ENCODE peak calls at places on chromosomes 7 and 10, in ten cellular contexts. One of them, this sample, is unnamed.

GRCh38 chr10:132229834-132230556 is 43.2 kb downstream of the DPYSL4 start:
- DNase-seq in HuH-7.5: no peak
- DNase-seq in GM06990: peak; percentile 38
- DNase-seq in nephron progenitor cell: no peak
- DNase-seq in IMR-90: no peak
- DNase-seq in GDM1: no peak
- DNase-seq in activated CD4-positive, alpha-beta T cell treated with anti-CD3 and anti-CD28 coated beads for 36 hours: peak; percentile 65
- DNase-seq in NCI-H1436: no peak
- DNase-seq in NAMALWA: no peak
- DNase-seq in putamen: no peak
- DNase-seq in this sample: no peak

GRCh38 chr10:130717088-130717487 is 580.9 kb downstream of the GLRX3 start:
- DNase-seq in NAMALWA: no peak
- DNase-seq in NCI-H1436: no peak
- DNase-seq in IMR-90: no peak
- DNase-seq in putamen: no peak
- DNase-seq in HuH-7.5: no peak
- DNase-seq in GM06990: no peak
- DNase-seq in GDM1: no peak
- DNase-seq in nephron progenitor cell: no peak
- DNase-seq in activated CD4-positive, alpha-beta T cell treated with anti-CD3 and anti-CD28 coated beads for 36 hours: no peak
- DNase-seq in this sample: no peak

GRCh38 chr10:73991846-73992245 is 6.1 kb upstream of the VCL start:
- DNase-seq in GDM1: peak; percentile 87
- DNase-seq in putamen: no peak
- DNase-seq in HuH-7.5: no peak
- DNase-seq in GM06990: peak; percentile 54
- DNase-seq in activated CD4-positive, alpha-beta T cell treated with anti-CD3 and anti-CD28 coated beads for 36 hours: peak; percentile 83
- DNase-seq in nephron progenitor cell: no peak
- DNase-seq in NAMALWA: peak; percentile 62
- DNase-seq in IMR-90: no peak
- DNase-seq in NCI-H1436: no peak
- DNase-seq in this sample: no peak

GRCh38 chr7:156790264-156790663 is 102.7 kb downstream of the LMBR1 start:
- DNase-seq in HuH-7.5: no peak
- DNase-seq in putamen: no peak
- DNase-seq in activated CD4-positive, alpha-beta T cell treated with anti-CD3 and anti-CD28 coated beads for 36 hours: no peak
- DNase-seq in nephron progenitor cell: no peak
- DNase-seq in GM06990: no peak
- DNase-seq in IMR-90: no peak
- DNase-seq in NAMALWA: no peak
- DNase-seq in GDM1: no peak
- DNase-seq in NCI-H1436: no peak
- DNase-seq in this sample: no peak

GRCh38 chr7:2794836-2795636 is 49.1 kb downstream of the GNA12 start:
- DNase-seq in putamen: no peak
- DNase-seq in GM06990: no peak
- DNase-seq in IMR-90: no peak
- DNase-seq in activated CD4-positive, alpha-beta T cell treated with anti-CD3 and anti-CD28 coated beads for 36 hours: no peak
- DNase-seq in NAMALWA: no peak
- DNase-seq in NCI-H1436: no peak
- DNase-seq in nephron progenitor cell: no peak
- DNase-seq in GDM1: no peak
- DNase-seq in HuH-7.5: no peak
- DNase-seq in this sample: no peak

GRCh38 chr7:114302858-114303257 is 111.8 kb upstream of the FOXP2 start:
- DNase-seq in NAMALWA: no peak
- DNase-seq in GM06990: no peak
- DNase-seq in activated CD4-positive, alpha-beta T cell treated with anti-CD3 and anti-CD28 coated beads for 36 hours: no peak
- DNase-seq in GDM1: no peak
- DNase-seq in HuH-7.5: no peak
- DNase-seq in NCI-H1436: no peak
- DNase-seq in IMR-90: no peak
- DNase-seq in putamen: no peak
- DNase-seq in nephron progenitor cell: no peak
- DNase-seq in this sample: no peak

GRCh38 chr10:34687434-34688205 is 127.5 kb downstream of the PARD3 start:
- DNase-seq in HuH-7.5: no peak
- DNase-seq in NCI-H1436: no peak
- DNase-seq in NAMALWA: no peak
- DNase-seq in GM06990: no peak
- DNase-seq in IMR-90: peak; percentile 69
- DNase-seq in activated CD4-positive, alpha-beta T cell treated with anti-CD3 and anti-CD28 coated beads for 36 hours: no peak
- DNase-seq in nephron progenitor cell: no peak
- DNase-seq in GDM1: no peak
- DNase-seq in putamen: no peak
- DNase-seq in this sample: no peak

GRCh38 chr10:89404082-89404481 is 10.3 kb upstream of the IFIT5 start:
- DNase-seq in NAMALWA: no peak
- DNase-seq in IMR-90: peak; percentile 12
- DNase-seq in HuH-7.5: no peak
- DNase-seq in GM06990: no peak
- DNase-seq in putamen: no peak
- DNase-seq in nephron progenitor cell: no peak
- DNase-seq in GDM1: no peak
- DNase-seq in activated CD4-positive, alpha-beta T cell treated with anti-CD3 and anti-CD28 coated beads for 36 hours: no peak
- DNase-seq in NCI-H1436: no peak
- DNase-seq in this sample: no peak

GRCh38 chr7:94111009-94111408 is 106.9 kb upstream of the BET1 start:
- DNase-seq in activated CD4-positive, alpha-beta T cell treated with anti-CD3 and anti-CD28 coated beads for 36 hours: no peak
- DNase-seq in IMR-90: no peak
- DNase-seq in GDM1: no peak
- DNase-seq in NCI-H1436: no peak
- DNase-seq in GM06990: no peak
- DNase-seq in HuH-7.5: no peak
- DNase-seq in nephron progenitor cell: no peak
- DNase-seq in putamen: no peak
- DNase-seq in NAMALWA: no peak
- DNase-seq in this sample: no peak

GRCh38 chr7:14195079-14195478 is 205.6 kb upstream of the ETV1 start:
- DNase-seq in nephron progenitor cell: no peak
- DNase-seq in activated CD4-positive, alpha-beta T cell treated with anti-CD3 and anti-CD28 coated beads for 36 hours: no peak
- DNase-seq in NAMALWA: no peak
- DNase-seq in putamen: no peak
- DNase-seq in GM06990: no peak
- DNase-seq in GDM1: no peak
- DNase-seq in HuH-7.5: no peak
- DNase-seq in IMR-90: no peak
- DNase-seq in NCI-H1436: no peak
- DNase-seq in this sample: no peak

GRCh38 chr10:110171032-110171431 is 36.4 kb upstream of the MXI1 start:
- DNase-seq in GDM1: no peak
- DNase-seq in IMR-90: no peak
- DNase-seq in HuH-7.5: no peak
- DNase-seq in NCI-H1436: no peak
- DNase-seq in putamen: no peak
- DNase-seq in nephron progenitor cell: no peak
- DNase-seq in GM06990: no peak
- DNase-seq in activated CD4-positive, alpha-beta T cell treated with anti-CD3 and anti-CD28 coated beads for 36 hours: no peak
- DNase-seq in NAMALWA: no peak
- DNase-seq in this sample: no peak

GRCh38 chr10:81575007-81575406 is 300.0 kb upstream of the NRG3 start:
- DNase-seq in HuH-7.5: no peak
- DNase-seq in activated CD4-positive, alpha-beta T cell treated with anti-CD3 and anti-CD28 coated beads for 36 hours: no peak
- DNase-seq in NCI-H1436: no peak
- DNase-seq in GM06990: no peak
- DNase-seq in NAMALWA: no peak
- DNase-seq in putamen: no peak
- DNase-seq in GDM1: no peak
- DNase-seq in IMR-90: no peak
- DNase-seq in nephron progenitor cell: no peak
- DNase-seq in this sample: no peak

GRCh38 chr7:142482899-142483658 is 225.2 kb upstream of the PRSS58 start:
- DNase-seq in IMR-90: peak; percentile 66
- DNase-seq in HuH-7.5: peak; percentile 25
- DNase-seq in GM06990: no peak
- DNase-seq in NAMALWA: peak; percentile 71
- DNase-seq in GDM1: peak; percentile 48
- DNase-seq in nephron progenitor cell: peak; percentile 56
- DNase-seq in putamen: no peak
- DNase-seq in NCI-H1436: no peak
- DNase-seq in activated CD4-positive, alpha-beta T cell treated with anti-CD3 and anti-CD28 coated beads for 36 hours: peak; percentile 78
- DNase-seq in this sample: peak; percentile 27

GRCh38 chr7:29500719-29501118 is 62.9 kb upstream of the PRR15 start:
- DNase-seq in NCI-H1436: no peak
- DNase-seq in activated CD4-positive, alpha-beta T cell treated with anti-CD3 and anti-CD28 coated beads for 36 hours: no peak
- DNase-seq in nephron progenitor cell: no peak
- DNase-seq in GM06990: no peak
- DNase-seq in NAMALWA: no peak
- DNase-seq in IMR-90: no peak
- DNase-seq in putamen: no peak
- DNase-seq in HuH-7.5: no peak
- DNase-seq in GDM1: no peak
- DNase-seq in this sample: no peak

GRCh38 chr10:123142701-123143161 is 5.2 kb upstream of the HMX2 start:
- DNase-seq in NCI-H1436: no peak
- DNase-seq in HuH-7.5: no peak
- DNase-seq in nephron progenitor cell: peak; percentile 38
- DNase-seq in IMR-90: no peak
- DNase-seq in GDM1: no peak
- DNase-seq in putamen: no peak
- DNase-seq in NAMALWA: no peak
- DNase-seq in activated CD4-positive, alpha-beta T cell treated with anti-CD3 and anti-CD28 coated beads for 36 hours: peak; percentile 25
- DNase-seq in GM06990: no peak
- DNase-seq in this sample: no peak

GRCh38 chr7:69411466-69411865 is 186.8 kb upstream of the AUTS2 start:
- DNase-seq in GM06990: no peak
- DNase-seq in HuH-7.5: no peak
- DNase-seq in nephron progenitor cell: peak; percentile 4
- DNase-seq in GDM1: no peak
- DNase-seq in activated CD4-positive, alpha-beta T cell treated with anti-CD3 and anti-CD28 coated beads for 36 hours: no peak
- DNase-seq in IMR-90: no peak
- DNase-seq in NAMALWA: no peak
- DNase-seq in NCI-H1436: no peak
- DNase-seq in putamen: no peak
- DNase-seq in this sample: no peak

GRCh38 chr10:21726601-21727295 is 192.7 kb downstream of the MLLT10 start:
- DNase-seq in activated CD4-positive, alpha-beta T cell treated with anti-CD3 and anti-CD28 coated beads for 36 hours: no peak
- DNase-seq in putamen: no peak
- DNase-seq in GM06990: no peak
- DNase-seq in NAMALWA: no peak
- DNase-seq in HuH-7.5: no peak
- DNase-seq in IMR-90: peak; percentile 26
- DNase-seq in GDM1: no peak
- DNase-seq in nephron progenitor cell: no peak
- DNase-seq in NCI-H1436: no peak
- DNase-seq in this sample: no peak

GRCh38 chr10:22263106-22263505 is 45.3 kb upstream of the EBLN1 start:
- DNase-seq in HuH-7.5: no peak
- DNase-seq in GDM1: no peak
- DNase-seq in GM06990: no peak
- DNase-seq in NAMALWA: no peak
- DNase-seq in nephron progenitor cell: no peak
- DNase-seq in NCI-H1436: no peak
- DNase-seq in activated CD4-positive, alpha-beta T cell treated with anti-CD3 and anti-CD28 coated beads for 36 hours: no peak
- DNase-seq in IMR-90: no peak
- DNase-seq in putamen: no peak
- DNase-seq in this sample: no peak

GRCh38 chr10:62068464-62068863 is 167.0 kb downstream of the ARID5B start:
- DNase-seq in activated CD4-positive, alpha-beta T cell treated with anti-CD3 and anti-CD28 coated beads for 36 hours: no peak
- DNase-seq in putamen: no peak
- DNase-seq in HuH-7.5: no peak
- DNase-seq in NAMALWA: no peak
- DNase-seq in NCI-H1436: no peak
- DNase-seq in GDM1: no peak
- DNase-seq in GM06990: no peak
- DNase-seq in IMR-90: no peak
- DNase-seq in nephron progenitor cell: no peak
- DNase-seq in this sample: no peak